ENCODE peak calls at places on chromosomes 16 and 17, in eight cellular contexts. J is effector memory CD4-positive, alpha-beta T cell; E is activated CD4-positive, CD25-positive, alpha-beta regulatory T cell; V is GM12878; O is GM12865; S is HCT116; K is Right ventricle myocardium superior; L is astrocyte of the hippocampus. Z is an unnamed sample.

GRCh38 chr17:29659155-29659554 is 36.4 kb upstream of the CORO6 start:
- DNase-seq in J (no peak), E (no peak), V (no peak), O (no peak), S (no peak), K (no peak), L (peak), Z (no peak)

GRCh38 chr17:142102-142661 is 4.8 kb downstream of the SCGB1C2 start:
- DNase-seq in J (no peak), E (no peak), V (no peak), O (peak), S (peak), K (peak), L (peak), Z (no peak)

GRCh38 chr17:76700627-76701470 is 9.9 kb downstream of the MXRA7 start:
- DNase-seq in J (no peak), E (no peak), V (no peak), O (no peak), S (no peak), K (peak), L (peak), Z (no peak)

GRCh38 chr16:24036614-24037013 is 200.8 kb downstream of the PRKCB start:
- DNase-seq in J (peak), E (no peak), V (no peak), O (peak), S (peak), K (no peak), L (peak), Z (no peak)

GRCh38 chr17:77287432-77288068 is 146.8 kb downstream of the SEC14L1 start:
- DNase-seq in J (no peak), E (no peak), V (no peak), O (no peak), S (peak), K (peak), L (peak), Z (no peak)

GRCh38 chr17:82536220-82537201 is 17.0 kb downstream of the FOXK2 start:
- DNase-seq in J (no peak), E (no peak), V (no peak), O (peak), S (no peak), K (peak), L (peak), Z (no peak)

GRCh38 chr16:73037331-73037745 is 10.6 kb downstream of the ZFHX3 start:
- DNase-seq in J (no peak), E (no peak), V (no peak), O (peak), S (no peak), K (no peak), L (no peak), Z (no peak)

GRCh38 chr16:71467810-71468209 is 5.8 kb upstream of the ZNF23 start:
- DNase-seq in J (peak), E (no peak), V (no peak), O (peak), S (no peak), K (no peak), L (peak), Z (no peak)

GRCh38 chr16:57045694-57046381 is 46.5 kb upstream of the CPNE2 start:
- DNase-seq in J (no peak), E (no peak), V (peak), O (peak), S (peak), K (peak), L (peak), Z (no peak)

GRCh38 chr17:44522883-44523671 is 19.9 kb upstream of the GPATCH8 start:
- DNase-seq in J (no peak), E (no peak), V (peak), O (peak), S (peak), K (peak), L (peak), Z (no peak)

GRCh38 chr17:59287452-59287851 is 44.0 kb upstream of the YPEL2 start:
- DNase-seq in J (no peak), E (no peak), V (no peak), O (no peak), S (peak), K (no peak), L (no peak), Z (no peak)

GRCh38 chr16:66480265-66481080 is 53.4 kb downstream of the BEAN1 start:
- DNase-seq in J (no peak), E (no peak), V (no peak), O (no peak), S (no peak), K (peak), L (no peak), Z (no peak)

GRCh38 chr17:38916771-38917170 is 8.6 kb upstream of the LASP1NB start:
- DNase-seq in J (no peak), E (no peak), V (no peak), O (no peak), S (no peak), K (no peak), L (no peak), Z (no peak)

GRCh38 chr17:81028506-81028858 is 6.5 kb upstream of the BAIAP2 start:
- DNase-seq in J (no peak), E (no peak), V (no peak), O (no peak), S (no peak), K (peak), L (no peak), Z (no peak)

GRCh38 chr16:88957887-88958577 is 19.0 kb downstream of the CBFA2T3 start:
- DNase-seq in J (no peak), E (no peak), V (no peak), O (no peak), S (no peak), K (peak), L (no peak), Z (peak)

GRCh38 chr16:15913046-15913698 is 24.8 kb upstream of the CEP20 start:
- DNase-seq in J (no peak), E (no peak), V (no peak), O (no peak), S (no peak), K (no peak), L (no peak), Z (no peak)